ENCODE peak calls at places on chromosomes 1 and 21, in nine cellular contexts. U, P, T, Q, A, W, L, N and R are unnamed samples.

GRCh38 chr1:87853576-87854351 is 525.1 kb downstream of the LMO4 start:
- DNase-seq in U (no peak), P (no peak), T (no peak), Q (no peak), A (no peak), W (no peak), L (peak), N (no peak), R (no peak)

GRCh38 chr21:15301736-15302135 is 236.9 kb upstream of the NRIP1 start:
- DNase-seq in U (no peak), P (no peak), T (no peak), Q (no peak), A (no peak), W (peak), L (no peak), N (no peak), R (no peak)

GRCh38 chr1:38274974-38275373 is 228.4 kb upstream of the POU3F1 start:
- DNase-seq in U (no peak), P (peak), T (no peak), Q (peak), A (no peak), W (no peak), L (peak), N (no peak), R (peak)

GRCh38 chr1:237205400-237206064 is 163.5 kb downstream of the RYR2 start:
- DNase-seq in U (peak), P (no peak), T (no peak), Q (peak), A (no peak), W (peak), L (peak), N (peak), R (no peak)

GRCh38 chr1:52707927-52708655 is 9.9 kb upstream of the COA7 start:
- DNase-seq in U (no peak), P (peak), T (no peak), Q (no peak), A (peak), W (peak), L (no peak), N (peak), R (peak)

GRCh38 chr1:17851075-17851474 is 95.9 kb downstream of the ACTL8 start:
- DNase-seq in U (no peak), P (no peak), T (no peak), Q (no peak), A (no peak), W (no peak), L (no peak), N (no peak), R (no peak)

GRCh38 chr1:9075023-9075422 is 5.6 kb upstream of the SLC2A5 start:
- DNase-seq in U (no peak), P (no peak), T (no peak), Q (no peak), A (no peak), W (no peak), L (no peak), N (no peak), R (no peak)

GRCh38 chr1:14815175-14815882 is 216.8 kb downstream of the KAZN start:
- DNase-seq in U (no peak), P (peak), T (no peak), Q (no peak), A (no peak), W (no peak), L (no peak), N (no peak), R (no peak)

GRCh38 chr1:100184536-100184935 is 6.5 kb upstream of the LRRC39 start:
- DNase-seq in U (no peak), P (no peak), T (no peak), Q (no peak), A (no peak), W (no peak), L (no peak), N (no peak), R (no peak)

GRCh38 chr1:15442119-15442518 is 3.9 kb downstream of the CTRC start:
- DNase-seq in U (no peak), P (no peak), T (no peak), Q (no peak), A (no peak), W (no peak), L (no peak), N (no peak), R (no peak)

GRCh38 chr1:183498342-183498991 is 26.2 kb downstream of the SMG7 start:
- DNase-seq in U (no peak), P (no peak), T (no peak), Q (no peak), A (no peak), W (no peak), L (no peak), N (no peak), R (no peak)

GRCh38 chr1:154445040-154445472 is 39.9 kb downstream of the IL6R start:
- DNase-seq in U (no peak), P (no peak), T (no peak), Q (no peak), A (no peak), W (peak), L (no peak), N (no peak), R (no peak)

GRCh38 chr1:27542463-27543273 is 52.7 kb upstream of the WASF2 start:
- DNase-seq in U (peak), P (no peak), T (no peak), Q (peak), A (peak), W (peak), L (peak), N (no peak), R (no peak)

GRCh38 chr1:59445040-59445439 is 148.1 kb downstream of the FGGY start:
- DNase-seq in U (no peak), P (no peak), T (peak), Q (no peak), A (no peak), W (no peak), L (peak), N (peak), R (peak)
- H3K27ac ChIP-seq in U (peak), P (no peak), T (peak), Q (peak), A (peak), W (no peak), L (no peak), N (peak), R (peak)

GRCh38 chr1:3335754-3336640 is 118.5 kb upstream of the ARHGEF16 start:
- DNase-seq in U (no peak), P (no peak), T (no peak), Q (no peak), A (peak), W (no peak), L (no peak), N (no peak), R (no peak)
- H3K4me3 ChIP-seq in U (no peak), P (no peak), T (no peak), Q (no peak), A (no peak), W (no peak), L (no peak), N (no peak), R (no peak)

GRCh38 chr1:202164271-202165037 is 4.1 kb upstream of the PTPN7 start:
- DNase-seq in U (no peak), P (peak), T (no peak), Q (no peak), A (no peak), W (no peak), L (peak), N (no peak), R (peak)
- H3K27ac ChIP-seq in U (no peak), P (peak), T (no peak), Q (peak), A (no peak), W (no peak), L (no peak), N (no peak), R (no peak)

GRCh38 chr1:242890211-242890741 is 364.8 kb downstream of the CEP170 start:
- DNase-seq in U (no peak), P (no peak), T (no peak), Q (peak), A (peak), W (peak), L (no peak), N (no peak), R (no peak)
- H3K4me3 ChIP-seq in U (no peak), P (no peak), T (no peak), Q (no peak), A (no peak), W (no peak), L (no peak), N (no peak), R (no peak)

DNA sequence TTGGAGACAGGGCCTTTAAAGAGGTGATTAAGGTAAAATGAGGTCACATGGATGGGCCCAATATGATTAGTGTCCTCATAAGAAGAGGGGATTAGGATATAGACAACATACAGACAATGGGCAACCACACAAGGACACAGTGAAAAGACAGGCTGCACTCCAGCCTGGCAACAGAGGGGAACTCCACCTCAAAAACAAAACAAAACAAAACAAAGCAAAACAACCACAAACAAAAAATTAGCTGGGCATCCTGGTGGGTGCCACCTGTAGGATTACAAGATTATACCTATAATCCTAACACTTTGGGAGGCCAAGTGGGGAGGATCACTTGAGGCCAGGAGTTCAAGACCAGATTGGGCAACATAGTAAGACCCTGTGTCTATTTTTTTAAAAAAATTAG is 4.8 kb upstream of the MDM4 start:
- DNase-seq in U (no peak), P (no peak), T (no peak), Q (no peak), A (no peak), W (no peak), L (no peak), N (no peak), R (no peak)
- H3K27ac ChIP-seq in U (no peak), P (peak), T (no peak), Q (no peak), A (peak), W (no peak), L (no peak), N (no peak), R (no peak)